ENCODE peak calls at places on chromosomes 13 and 19, in five cellular contexts. G is AG09309, D is fibroblast of the aortic adventitia, J is A673, T is fibroblast of lung. M is an unnamed sample.

GRCh38 chr19:55549500-55550320 is 4.4 kb upstream of the SBK3 start:
- DNase-seq in D (peak; percentile 90), T (peak; percentile 90), G (peak; percentile 81), J (no peak), M (peak; percentile 91)

GRCh38 chr19:16846901-16847300 is 17.7 kb downstream of the SIN3B start:
- DNase-seq in J (no peak), D (no peak), T (no peak), G (no peak), M (no peak)

GRCh38 chr13:52033039-52033438 is 8.5 kb downstream of the UTP14C start:
- DNase-seq in D (no peak), G (no peak), J (no peak), T (no peak), M (no peak)

GRCh38 chr19:13151605-13152355 is 1.6 kb downstream of the IER2 start:
- DNase-seq in D (peak; percentile 97), G (peak; percentile 75), J (peak; percentile 99), T (peak; percentile 98), M (peak; percentile 95)

GRCh38 chr13:40640202-40640601 is 26.2 kb downstream of the FOXO1 start:
- DNase-seq in G (no peak), T (no peak), J (no peak), D (no peak), M (no peak)

GRCh38 chr19:3573162-3573857 is 566 bp downstream of the HMG20B start:
- DNase-seq in D (no peak), G (no peak), J (no peak), T (no peak), M (no peak)

GRCh38 chr13:77810430-77810829 is 108.2 kb downstream of the EDNRB start:
- DNase-seq in T (peak; percentile 51), G (no peak), J (peak; percentile 72), D (peak; percentile 65), M (peak; percentile 62)

GRCh38 chr13:108700421-108701170 is 71.2 kb downstream of the MYO16 start:
- DNase-seq in G (no peak), D (peak; percentile 7), T (peak; percentile 81), J (peak; percentile 20), M (peak; percentile 57)

GRCh38 chr13:72562686-72563085 is 164.7 kb downstream of the MZT1 start:
- DNase-seq in T (no peak), D (no peak), J (no peak), G (no peak), M (no peak)

GRCh38 chr19:2650515-2650914 is 52.0 kb downstream of the GNG7 start:
- DNase-seq in J (no peak), D (no peak), G (no peak), T (peak; percentile 22), M (no peak)

GRCh38 chr19:12365094-12365371 is 450 bp downstream of the ZNF442 start:
- DNase-seq in T (peak; percentile 18), G (no peak), J (peak; percentile 25), D (peak; percentile 38), M (peak; percentile 11)

GRCh38 chr13:67341406-67341805 is 111.3 kb upstream of the PCDH9 start:
- DNase-seq in D (no peak), T (no peak), G (no peak), J (no peak), M (peak; percentile 83)

GRCh38 chr19:3397266-3398022 is 31.1 kb downstream of the NFIC start:
- DNase-seq in D (no peak), J (no peak), G (no peak), T (peak; percentile 32), M (peak; percentile 44)

GRCh38 chr13:91158015-91158390 is 189.5 kb upstream of the MIR17HG start:
- DNase-seq in G (no peak), D (no peak), T (no peak), J (no peak), M (no peak)

GRCh38 chr13:48595330-48596127 is 58.2 kb upstream of the CYSLTR2 start:
- DNase-seq in J (peak; percentile 53), T (peak; percentile 82), D (peak; percentile 83), G (peak; percentile 37), M (peak; percentile 74)

GRCh38 chr19:9289231-9289884 is 20.3 kb downstream of the ZNF699 start:
- DNase-seq in G (no peak), J (no peak), T (no peak), D (no peak), M (no peak)

GRCh38 chr13:93450226-93450625 is 223.6 kb downstream of the GPC6 start:
- DNase-seq in G (peak; percentile 5), J (peak; percentile 69), T (peak; percentile 71), D (peak; percentile 40), M (peak; percentile 64)

GRCh38 chr13:113548171-113548641 is 36.3 kb upstream of the TFDP1 start:
- DNase-seq in T (no peak), D (peak; percentile 79), J (no peak), G (no peak), M (peak; percentile 66)

GRCh38 chr19:49552749-49553148 is 24.9 kb downstream of the RCN3 start:
- DNase-seq in D (no peak), T (no peak), G (no peak), J (no peak), M (no peak)

GRCh38 chr13:36674337-36675212 is 755 bp downstream of the SERTM1 start:
- DNase-seq in G (no peak), J (peak; percentile 42), T (no peak), D (no peak), M (no peak)

GRCh38 chr13:51643882-51644281 is 59.6 kb downstream of the WDFY2 start:
- DNase-seq in T (peak; percentile 90), J (peak; percentile 88), D (peak; percentile 90), G (peak; percentile 76), M (peak; percentile 95)

DNA sequence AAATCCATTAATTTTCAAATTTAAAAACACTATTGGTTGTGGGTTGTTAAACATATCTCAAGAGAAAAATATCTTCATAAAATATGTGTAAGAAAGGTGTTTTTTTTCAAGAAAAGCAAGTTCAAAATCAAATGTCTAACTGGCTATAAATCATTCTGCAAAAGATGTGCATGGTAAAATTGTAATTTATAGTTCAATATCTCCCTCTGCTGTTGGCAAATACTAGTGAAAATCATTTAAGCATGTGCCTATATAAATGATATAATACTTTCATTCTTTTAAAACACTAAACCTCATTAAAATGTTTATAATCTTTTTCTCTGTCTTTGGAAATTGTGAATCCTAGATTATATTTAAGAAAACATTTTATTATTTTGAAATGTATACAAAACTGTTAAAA is 17.2 kb upstream of the SLITRK6 start:
- DNase-seq in D (no peak), J (peak; percentile 39), G (no peak), T (peak; percentile 35), M (peak; percentile 1)
- TF ChIP-seq CTCF in D (no peak), J (peak; percentile 31), G (no peak), T (peak; percentile 27), M (no peak)

DNA sequence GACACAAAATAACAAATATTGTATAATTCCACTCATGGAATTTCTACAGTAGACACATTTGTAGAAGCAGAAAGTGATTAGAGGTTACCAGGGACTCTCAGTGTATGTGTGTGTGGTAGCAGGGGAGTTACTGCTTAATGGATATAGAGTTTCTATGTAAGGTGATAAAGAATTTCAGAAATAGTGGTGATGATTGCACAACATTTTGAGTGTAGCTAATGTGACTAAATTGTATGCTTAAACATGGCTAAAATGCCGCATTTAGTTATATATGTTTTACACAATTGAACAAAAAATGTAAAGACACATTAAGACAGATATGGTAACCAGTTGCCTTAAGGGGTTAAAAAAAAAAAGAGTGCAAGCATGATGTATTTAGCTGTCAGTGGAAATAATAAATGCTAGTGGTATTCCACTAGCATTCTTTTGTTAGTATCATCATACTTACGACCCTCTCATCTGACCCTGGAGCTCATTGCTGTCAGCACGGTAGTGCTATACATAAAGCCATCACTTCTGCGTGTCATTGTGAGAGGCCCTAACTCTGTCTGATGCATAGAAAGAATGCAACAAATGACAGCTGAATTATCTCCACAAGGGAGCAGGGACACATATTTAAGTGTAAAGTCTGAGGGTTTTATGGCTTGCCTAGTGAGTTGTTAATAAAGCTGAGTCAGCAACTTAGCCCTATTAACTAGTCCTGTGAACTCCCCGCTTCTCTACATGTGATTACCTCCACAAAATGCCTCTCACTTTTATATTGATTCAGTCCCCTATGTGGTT is 134.1 kb upstream of the RXFP2 start:
- DNase-seq in J (peak; percentile 41), T (no peak), G (no peak), D (no peak), M (no peak)
- TF ChIP-seq CTCF in J (no peak), T (no peak), G (no peak), D (no peak), M (no peak)

DNA sequence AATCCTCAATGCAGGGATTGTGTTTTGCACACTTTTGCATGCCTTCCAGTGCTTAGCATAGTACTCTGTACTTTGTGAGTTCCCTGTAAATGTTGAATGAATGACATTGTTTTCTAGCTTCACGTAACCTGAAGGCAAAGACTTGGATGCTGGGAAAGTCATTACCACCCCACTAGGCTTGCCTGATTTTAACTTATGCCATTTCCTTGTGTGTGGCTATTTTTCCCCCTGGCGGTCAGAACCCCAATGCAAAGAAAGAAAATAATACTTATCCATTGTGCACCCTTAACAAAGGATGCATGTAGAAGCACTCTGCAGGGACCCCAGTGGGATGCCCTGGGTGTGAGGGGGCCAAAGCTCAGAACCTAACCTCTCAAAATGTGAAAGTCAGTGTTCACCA is 1.2 kb upstream of the ENOX1 start:
- DNase-seq in T (peak; percentile 68), D (peak; percentile 70), G (no peak), J (peak; percentile 46), M (peak; percentile 75)
- TF ChIP-seq CTCF in T (peak; percentile 53), D (peak; percentile 58), G (peak; percentile 50), J (peak; percentile 19), M (peak; percentile 69)

GRCh38 chr13:29594710-29595379 is 643 bp downstream of the SLC7A1 start:
- DNase-seq in G (peak; percentile 28), D (peak; percentile 64), J (peak; percentile 65), T (peak; percentile 54), M (peak; percentile 67)

GRCh38 chr13:29595380-29596063 is at the start of gene SLC7A1:
- DNase-seq in D (peak; percentile 64), G (peak; percentile 28), T (peak; percentile 67), J (peak; percentile 92), M (peak; percentile 76)

GRCh38 chr13:29597246-29597645 is 1.8 kb upstream of the SLC7A1 start:
- DNase-seq in J (no peak), G (no peak), D (no peak), T (no peak), M (no peak)

GRCh38 chr13:29597701-29598100 is 2.2 kb upstream of the SLC7A1 start:
- DNase-seq in T (no peak), D (no peak), G (no peak), J (peak; percentile 14), M (no peak)

DNA sequence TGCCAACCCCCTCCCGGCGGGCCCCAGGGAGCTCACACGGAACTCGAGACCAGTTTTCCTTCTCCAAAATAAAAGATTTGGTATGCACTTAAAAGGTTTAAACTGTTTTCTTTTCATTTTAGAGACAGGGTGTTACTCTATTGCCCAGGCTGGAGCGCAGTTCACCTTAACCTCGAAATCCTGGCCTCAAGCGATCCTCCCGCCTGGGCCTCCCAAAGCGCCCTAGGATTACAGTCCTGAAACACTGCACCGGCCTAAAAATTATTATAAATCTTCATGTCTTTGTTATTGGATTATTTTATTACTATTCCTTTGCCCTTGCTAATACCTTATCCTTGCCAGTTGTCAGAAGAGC is 553 bp upstream of the SLC7A1 start:
- DNase-seq in J (no peak), G (no peak), T (no peak), D (no peak), M (no peak)
- TF ChIP-seq CTCF in J (no peak), G (no peak), T (no peak), D (no peak), M (no peak)

DNA sequence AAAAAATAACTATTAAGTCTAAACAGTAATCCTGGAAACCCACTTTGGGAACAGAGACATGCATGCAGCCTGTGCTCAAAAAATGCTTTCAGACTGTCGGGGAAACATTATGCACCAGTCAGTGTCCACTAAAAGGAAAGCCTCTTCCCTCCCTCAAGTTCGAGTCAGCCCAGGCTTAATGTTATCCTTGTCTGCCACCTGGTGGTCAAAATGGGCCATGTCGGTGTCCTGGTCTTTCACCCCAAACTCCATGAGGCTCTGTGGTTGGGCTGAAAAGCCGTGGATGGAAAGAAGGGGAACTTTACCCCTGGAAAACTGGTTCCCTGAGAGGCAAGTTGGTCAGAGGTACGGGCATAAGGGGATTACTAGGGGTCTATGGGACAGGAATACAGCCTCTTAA is 88.4 kb upstream of the ZNF492 start:
- DNase-seq in G (no peak), D (no peak), J (peak; percentile 33), T (no peak), M (peak; percentile 14)
- TF ChIP-seq CTCF in G (peak; percentile 33), D (no peak), J (peak; percentile 49), T (no peak), M (peak; percentile 26)

M was measured in fibroblast of mammary gland.